ENCODE peak calls at places on chromosomes 7 and 10, in eight cellular contexts. One of them, this sample, is unnamed.

GRCh38 chr10:1311707-1312106 is 255.5 kb downstream of the WDR37 start:
- DNase-seq in activated CD8-positive, alpha-beta memory T cell treated with anti-CD3 and anti-CD28 coated beads for 1 hour: no peak
- DNase-seq in mesothelial cell of epicardium: no peak
- DNase-seq in central memory CD4-positive, alpha-beta T cell: no peak
- DNase-seq in fibroblast of lung: no peak
- DNase-seq in AG09309: no peak
- DNase-seq in stimulated activated CD4-positive, alpha-beta T cell treated with anti-CD3 and anti-CD28 coated beads, Interleukin-15, amount 100 ng/mL, for 24 hours: no peak
- DNase-seq in midbrain: no peak
- DNase-seq in this sample: no peak

GRCh38 chr7:31114593-31115343 is 62.7 kb downstream of the ADCYAP1R1 start:
- DNase-seq in midbrain: peak; percentile 5
- DNase-seq in AG09309: peak; percentile 7
- DNase-seq in mesothelial cell of epicardium: peak; percentile 60
- DNase-seq in stimulated activated CD4-positive, alpha-beta T cell treated with anti-CD3 and anti-CD28 coated beads, Interleukin-15, amount 100 ng/mL, for 24 hours: no peak
- DNase-seq in central memory CD4-positive, alpha-beta T cell: no peak
- DNase-seq in fibroblast of lung: peak; percentile 53
- DNase-seq in activated CD8-positive, alpha-beta memory T cell treated with anti-CD3 and anti-CD28 coated beads for 1 hour: no peak
- DNase-seq in this sample: peak; percentile 34

GRCh38 chr10:12617205-12618175 is 268.1 kb downstream of the CAMK1D start:
- DNase-seq in activated CD8-positive, alpha-beta memory T cell treated with anti-CD3 and anti-CD28 coated beads for 1 hour: no peak
- DNase-seq in midbrain: no peak
- DNase-seq in fibroblast of lung: no peak
- DNase-seq in mesothelial cell of epicardium: no peak
- DNase-seq in AG09309: no peak
- DNase-seq in central memory CD4-positive, alpha-beta T cell: no peak
- DNase-seq in stimulated activated CD4-positive, alpha-beta T cell treated with anti-CD3 and anti-CD28 coated beads, Interleukin-15, amount 100 ng/mL, for 24 hours: no peak
- DNase-seq in this sample: peak; percentile 33

GRCh38 chr7:157738064-157738460 is 401.3 kb downstream of the DNAJB6 start:
- DNase-seq in fibroblast of lung: no peak
- DNase-seq in central memory CD4-positive, alpha-beta T cell: no peak
- DNase-seq in mesothelial cell of epicardium: peak; percentile 60
- DNase-seq in activated CD8-positive, alpha-beta memory T cell treated with anti-CD3 and anti-CD28 coated beads for 1 hour: no peak
- DNase-seq in midbrain: no peak
- DNase-seq in stimulated activated CD4-positive, alpha-beta T cell treated with anti-CD3 and anti-CD28 coated beads, Interleukin-15, amount 100 ng/mL, for 24 hours: no peak
- DNase-seq in AG09309: no peak
- DNase-seq in this sample: peak; percentile 20

GRCh38 chr7:152120210-152120609 is 94.7 kb downstream of the GALNT11 start:
- DNase-seq in activated CD8-positive, alpha-beta memory T cell treated with anti-CD3 and anti-CD28 coated beads for 1 hour: no peak
- DNase-seq in AG09309: no peak
- DNase-seq in midbrain: no peak
- DNase-seq in mesothelial cell of epicardium: no peak
- DNase-seq in fibroblast of lung: no peak
- DNase-seq in stimulated activated CD4-positive, alpha-beta T cell treated with anti-CD3 and anti-CD28 coated beads, Interleukin-15, amount 100 ng/mL, for 24 hours: no peak
- DNase-seq in central memory CD4-positive, alpha-beta T cell: no peak
- DNase-seq in this sample: peak; percentile 4

GRCh38 chr10:23442936-23443335 is 4.1 kb downstream of the OTUD1 start:
- DNase-seq in mesothelial cell of epicardium: no peak
- DNase-seq in activated CD8-positive, alpha-beta memory T cell treated with anti-CD3 and anti-CD28 coated beads for 1 hour: no peak
- DNase-seq in AG09309: no peak
- DNase-seq in midbrain: no peak
- DNase-seq in fibroblast of lung: peak; percentile 63
- DNase-seq in stimulated activated CD4-positive, alpha-beta T cell treated with anti-CD3 and anti-CD28 coated beads, Interleukin-15, amount 100 ng/mL, for 24 hours: no peak
- DNase-seq in central memory CD4-positive, alpha-beta T cell: no peak
- DNase-seq in this sample: peak; percentile 68

GRCh38 chr10:11610151-11610854 is 1.1 kb downstream of the USP6NL start:
- DNase-seq in AG09309: no peak
- DNase-seq in mesothelial cell of epicardium: no peak
- DNase-seq in central memory CD4-positive, alpha-beta T cell: no peak
- DNase-seq in stimulated activated CD4-positive, alpha-beta T cell treated with anti-CD3 and anti-CD28 coated beads, Interleukin-15, amount 100 ng/mL, for 24 hours: no peak
- DNase-seq in activated CD8-positive, alpha-beta memory T cell treated with anti-CD3 and anti-CD28 coated beads for 1 hour: no peak
- DNase-seq in midbrain: peak; percentile 17
- DNase-seq in fibroblast of lung: peak; percentile 28
- DNase-seq in this sample: no peak

GRCh38 chr7:129923709-129924108 is 29.1 kb downstream of the UBE2H start:
- DNase-seq in central memory CD4-positive, alpha-beta T cell: no peak
- DNase-seq in activated CD8-positive, alpha-beta memory T cell treated with anti-CD3 and anti-CD28 coated beads for 1 hour: no peak
- DNase-seq in mesothelial cell of epicardium: no peak
- DNase-seq in midbrain: no peak
- DNase-seq in AG09309: peak; percentile 46
- DNase-seq in stimulated activated CD4-positive, alpha-beta T cell treated with anti-CD3 and anti-CD28 coated beads, Interleukin-15, amount 100 ng/mL, for 24 hours: no peak
- DNase-seq in fibroblast of lung: peak; percentile 52
- DNase-seq in this sample: peak; percentile 92

GRCh38 chr7:1028775-1029636 is 15.3 kb upstream of the GPR146 start:
- DNase-seq in AG09309: peak; percentile 75
- DNase-seq in central memory CD4-positive, alpha-beta T cell: peak; percentile 56
- DNase-seq in midbrain: peak; percentile 68
- DNase-seq in activated CD8-positive, alpha-beta memory T cell treated with anti-CD3 and anti-CD28 coated beads for 1 hour: peak; percentile 31
- DNase-seq in fibroblast of lung: peak; percentile 93
- DNase-seq in stimulated activated CD4-positive, alpha-beta T cell treated with anti-CD3 and anti-CD28 coated beads, Interleukin-15, amount 100 ng/mL, for 24 hours: peak; percentile 83
- DNase-seq in mesothelial cell of epicardium: peak; percentile 72
- DNase-seq in this sample: peak; percentile 92

GRCh38 chr10:60917331-60918280 is 26.4 kb downstream of the RHOBTB1 start:
- DNase-seq in fibroblast of lung: no peak
- DNase-seq in midbrain: no peak
- DNase-seq in central memory CD4-positive, alpha-beta T cell: no peak
- DNase-seq in activated CD8-positive, alpha-beta memory T cell treated with anti-CD3 and anti-CD28 coated beads for 1 hour: no peak
- DNase-seq in mesothelial cell of epicardium: no peak
- DNase-seq in AG09309: no peak
- DNase-seq in stimulated activated CD4-positive, alpha-beta T cell treated with anti-CD3 and anti-CD28 coated beads, Interleukin-15, amount 100 ng/mL, for 24 hours: no peak
- DNase-seq in this sample: peak; percentile 59

GRCh38 chr10:90227259-90227658 is 525.9 kb downstream of the KIF20B start:
- DNase-seq in stimulated activated CD4-positive, alpha-beta T cell treated with anti-CD3 and anti-CD28 coated beads, Interleukin-15, amount 100 ng/mL, for 24 hours: peak; percentile 63
- DNase-seq in AG09309: peak; percentile 4
- DNase-seq in activated CD8-positive, alpha-beta memory T cell treated with anti-CD3 and anti-CD28 coated beads for 1 hour: no peak
- DNase-seq in central memory CD4-positive, alpha-beta T cell: no peak
- DNase-seq in fibroblast of lung: peak; percentile 74
- DNase-seq in midbrain: no peak
- DNase-seq in mesothelial cell of epicardium: no peak
- DNase-seq in this sample: peak; percentile 100

GRCh38 chr7:47931005-47931787 is 17.1 kb downstream of the PKD1L1 start:
- DNase-seq in activated CD8-positive, alpha-beta memory T cell treated with anti-CD3 and anti-CD28 coated beads for 1 hour: no peak
- DNase-seq in midbrain: no peak
- DNase-seq in fibroblast of lung: no peak
- DNase-seq in AG09309: no peak
- DNase-seq in mesothelial cell of epicardium: no peak
- DNase-seq in stimulated activated CD4-positive, alpha-beta T cell treated with anti-CD3 and anti-CD28 coated beads, Interleukin-15, amount 100 ng/mL, for 24 hours: no peak
- DNase-seq in central memory CD4-positive, alpha-beta T cell: no peak
- DNase-seq in this sample: peak; percentile 40

GRCh38 chr10:129865960-129866359 is 98.1 kb downstream of the EBF3 start:
- DNase-seq in AG09309: no peak
- DNase-seq in central memory CD4-positive, alpha-beta T cell: no peak
- DNase-seq in midbrain: no peak
- DNase-seq in fibroblast of lung: no peak
- DNase-seq in mesothelial cell of epicardium: no peak
- DNase-seq in activated CD8-positive, alpha-beta memory T cell treated with anti-CD3 and anti-CD28 coated beads for 1 hour: no peak
- DNase-seq in stimulated activated CD4-positive, alpha-beta T cell treated with anti-CD3 and anti-CD28 coated beads, Interleukin-15, amount 100 ng/mL, for 24 hours: no peak
- DNase-seq in this sample: no peak

GRCh38 chr10:30151581-30152389 is 92.4 kb upstream of the JCAD start:
- DNase-seq in mesothelial cell of epicardium: no peak
- DNase-seq in fibroblast of lung: peak; percentile 93
- DNase-seq in AG09309: peak; percentile 77
- DNase-seq in midbrain: no peak
- DNase-seq in activated CD8-positive, alpha-beta memory T cell treated with anti-CD3 and anti-CD28 coated beads for 1 hour: no peak
- DNase-seq in stimulated activated CD4-positive, alpha-beta T cell treated with anti-CD3 and anti-CD28 coated beads, Interleukin-15, amount 100 ng/mL, for 24 hours: no peak
- DNase-seq in central memory CD4-positive, alpha-beta T cell: no peak
- DNase-seq in this sample: peak; percentile 92

GRCh38 chr7:768881-769504 is 41.9 kb upstream of the PRKAR1B start:
- DNase-seq in AG09309: no peak
- DNase-seq in stimulated activated CD4-positive, alpha-beta T cell treated with anti-CD3 and anti-CD28 coated beads, Interleukin-15, amount 100 ng/mL, for 24 hours: peak; percentile 23
- DNase-seq in mesothelial cell of epicardium: no peak
- DNase-seq in central memory CD4-positive, alpha-beta T cell: no peak
- DNase-seq in fibroblast of lung: peak; percentile 67
- DNase-seq in midbrain: peak; percentile 57
- DNase-seq in activated CD8-positive, alpha-beta memory T cell treated with anti-CD3 and anti-CD28 coated beads for 1 hour: no peak
- DNase-seq in this sample: no peak